ENCODE peak calls at places on chromosome 12, in five cellular contexts. One of them, this sample, is unnamed.

GRCh38 chr12:75981247-75981646 is 50.3 kb downstream of the PHLDA1 start:
- DNase-seq in epithelial cell of esophagus: no peak
- DNase-seq in activated B cell treated with CpG ODN at 0.5 μM for 24 hours: no peak
- DNase-seq in endothelial cell: no peak
- DNase-seq in stomach: no peak
- DNase-seq in this sample: no peak

GRCh38 chr12:64890873-64891468 is 66.5 kb downstream of the TBC1D30 start:
- DNase-seq in epithelial cell of esophagus: peak
- DNase-seq in activated B cell treated with CpG ODN at 0.5 μM for 24 hours: no peak
- DNase-seq in endothelial cell: no peak
- DNase-seq in stomach: no peak
- DNase-seq in this sample: peak

GRCh38 chr12:53427905-53428594 is 4.4 kb downstream of the AMHR2 start:
- DNase-seq in epithelial cell of esophagus: peak
- DNase-seq in activated B cell treated with CpG ODN at 0.5 μM for 24 hours: no peak
- DNase-seq in endothelial cell: no peak
- DNase-seq in stomach: no peak
- DNase-seq in this sample: no peak

GRCh38 chr12:4169522-4169921 is 104.0 kb upstream of the CCND2 start:
- DNase-seq in epithelial cell of esophagus: no peak
- DNase-seq in activated B cell treated with CpG ODN at 0.5 μM for 24 hours: no peak
- DNase-seq in endothelial cell: no peak
- DNase-seq in stomach: no peak
- DNase-seq in this sample: no peak

GRCh38 chr12:23376238-23376637 is 573.2 kb downstream of the SOX5 start:
- DNase-seq in epithelial cell of esophagus: peak
- DNase-seq in activated B cell treated with CpG ODN at 0.5 μM for 24 hours: no peak
- DNase-seq in endothelial cell: no peak
- DNase-seq in stomach: no peak
- DNase-seq in this sample: no peak

GRCh38 chr12:57522887-57523705 is 472 bp downstream of the MBD6 start:
- DNase-seq in epithelial cell of esophagus: peak
- DNase-seq in activated B cell treated with CpG ODN at 0.5 μM for 24 hours: no peak
- DNase-seq in endothelial cell: peak
- DNase-seq in stomach: peak
- DNase-seq in this sample: peak

GRCh38 chr12:16347391-16348298 is at the start of gene MGST1:
- DNase-seq in epithelial cell of esophagus: peak
- DNase-seq in activated B cell treated with CpG ODN at 0.5 μM for 24 hours: no peak
- DNase-seq in endothelial cell: peak
- DNase-seq in stomach: peak
- DNase-seq in this sample: peak

GRCh38 chr12:92431146-92431545 is 271.6 kb upstream of the PLEKHG7 start:
- DNase-seq in epithelial cell of esophagus: no peak
- DNase-seq in activated B cell treated with CpG ODN at 0.5 μM for 24 hours: peak
- DNase-seq in endothelial cell: no peak
- DNase-seq in stomach: no peak
- DNase-seq in this sample: no peak

GRCh38 chr12:88538250-88538649 is 42.0 kb downstream of the KITLG start:
- DNase-seq in epithelial cell of esophagus: no peak
- DNase-seq in activated B cell treated with CpG ODN at 0.5 μM for 24 hours: no peak
- DNase-seq in endothelial cell: no peak
- DNase-seq in stomach: no peak
- DNase-seq in this sample: no peak

GRCh38 chr12:123854918-123855317 is 92.8 kb downstream of the DNAH10 start:
- DNase-seq in epithelial cell of esophagus: no peak
- DNase-seq in activated B cell treated with CpG ODN at 0.5 μM for 24 hours: no peak
- DNase-seq in endothelial cell: no peak
- DNase-seq in stomach: no peak
- DNase-seq in this sample: no peak

GRCh38 chr12:94706250-94706661 is 55.9 kb upstream of the TMCC3 start:
- DNase-seq in epithelial cell of esophagus: peak
- DNase-seq in activated B cell treated with CpG ODN at 0.5 μM for 24 hours: no peak
- DNase-seq in endothelial cell: no peak
- DNase-seq in stomach: no peak
- DNase-seq in this sample: no peak

GRCh38 chr12:51122844-51123243 is 39.4 kb upstream of the CSRNP2 start:
- DNase-seq in epithelial cell of esophagus: peak
- DNase-seq in activated B cell treated with CpG ODN at 0.5 μM for 24 hours: no peak
- DNase-seq in endothelial cell: no peak
- DNase-seq in stomach: no peak
- DNase-seq in this sample: no peak

GRCh38 chr12:92445253-92446081 is 257.3 kb upstream of the PLEKHG7 start:
- DNase-seq in epithelial cell of esophagus: peak
- DNase-seq in activated B cell treated with CpG ODN at 0.5 μM for 24 hours: peak
- DNase-seq in endothelial cell: no peak
- DNase-seq in stomach: no peak
- DNase-seq in this sample: no peak

GRCh38 chr12:3697311-3697870 is 55.5 kb downstream of the CRACR2A start:
- DNase-seq in epithelial cell of esophagus: no peak
- DNase-seq in activated B cell treated with CpG ODN at 0.5 μM for 24 hours: no peak
- DNase-seq in endothelial cell: no peak
- DNase-seq in stomach: no peak
- DNase-seq in this sample: no peak

GRCh38 chr12:96858162-96858561 is 48.9 kb upstream of the NEDD1 start:
- DNase-seq in epithelial cell of esophagus: no peak
- DNase-seq in activated B cell treated with CpG ODN at 0.5 μM for 24 hours: no peak
- DNase-seq in endothelial cell: no peak
- DNase-seq in stomach: no peak
- DNase-seq in this sample: no peak

GRCh38 chr12:3882896-3883564 is 9.8 kb upstream of the PARP11 start:
- DNase-seq in epithelial cell of esophagus: peak
- DNase-seq in activated B cell treated with CpG ODN at 0.5 μM for 24 hours: no peak
- DNase-seq in endothelial cell: no peak
- DNase-seq in stomach: no peak
- DNase-seq in this sample: no peak

GRCh38 chr12:122847921-122848421 is 12.7 kb downstream of the HIP1R start:
- DNase-seq in epithelial cell of esophagus: no peak
- DNase-seq in activated B cell treated with CpG ODN at 0.5 μM for 24 hours: no peak
- DNase-seq in endothelial cell: no peak
- DNase-seq in stomach: no peak
- DNase-seq in this sample: no peak

GRCh38 chr12:30753233-30753632 is 1.5 kb downstream of the CAPRIN2 start:
- DNase-seq in epithelial cell of esophagus: peak
- DNase-seq in activated B cell treated with CpG ODN at 0.5 μM for 24 hours: no peak
- DNase-seq in endothelial cell: peak
- DNase-seq in stomach: no peak
- DNase-seq in this sample: peak

GRCh38 chr12:108285016-108285415 is 54.1 kb downstream of the CMKLR1 start:
- DNase-seq in epithelial cell of esophagus: no peak
- DNase-seq in activated B cell treated with CpG ODN at 0.5 μM for 24 hours: no peak
- DNase-seq in endothelial cell: no peak
- DNase-seq in stomach: no peak
- DNase-seq in this sample: no peak

GRCh38 chr12:53798575-53798974 is 46.8 kb upstream of the CISTR start:
- DNase-seq in epithelial cell of esophagus: no peak
- DNase-seq in activated B cell treated with CpG ODN at 0.5 μM for 24 hours: no peak
- DNase-seq in endothelial cell: no peak
- DNase-seq in stomach: no peak
- DNase-seq in this sample: no peak

GRCh38 chr12:49633703-49634311 is 10.4 kb downstream of the PRPF40B start:
- DNase-seq in epithelial cell of esophagus: no peak
- DNase-seq in activated B cell treated with CpG ODN at 0.5 μM for 24 hours: no peak
- DNase-seq in endothelial cell: no peak
- DNase-seq in stomach: no peak
- DNase-seq in this sample: no peak

GRCh38 chr12:115185529-115185928 is 501.6 kb upstream of the TBX3 start:
- DNase-seq in epithelial cell of esophagus: no peak
- DNase-seq in activated B cell treated with CpG ODN at 0.5 μM for 24 hours: no peak
- DNase-seq in endothelial cell: no peak
- DNase-seq in stomach: no peak
- DNase-seq in this sample: no peak

GRCh38 chr12:91381309-91381804 is 198.7 kb upstream of the DCN start:
- DNase-seq in epithelial cell of esophagus: peak
- DNase-seq in activated B cell treated with CpG ODN at 0.5 μM for 24 hours: no peak
- DNase-seq in endothelial cell: peak
- DNase-seq in stomach: peak
- DNase-seq in this sample: peak

GRCh38 chr12:122835693-122836026 is 403 bp downstream of the HIP1R start:
- DNase-seq in epithelial cell of esophagus: peak
- DNase-seq in activated B cell treated with CpG ODN at 0.5 μM for 24 hours: peak
- DNase-seq in endothelial cell: no peak
- DNase-seq in stomach: no peak
- DNase-seq in this sample: peak

GRCh38 chr12:15196678-15197267 is 24.4 kb downstream of the RERG start:
- DNase-seq in epithelial cell of esophagus: no peak
- DNase-seq in activated B cell treated with CpG ODN at 0.5 μM for 24 hours: no peak
- DNase-seq in endothelial cell: no peak
- DNase-seq in stomach: no peak
- DNase-seq in this sample: no peak

DNA sequence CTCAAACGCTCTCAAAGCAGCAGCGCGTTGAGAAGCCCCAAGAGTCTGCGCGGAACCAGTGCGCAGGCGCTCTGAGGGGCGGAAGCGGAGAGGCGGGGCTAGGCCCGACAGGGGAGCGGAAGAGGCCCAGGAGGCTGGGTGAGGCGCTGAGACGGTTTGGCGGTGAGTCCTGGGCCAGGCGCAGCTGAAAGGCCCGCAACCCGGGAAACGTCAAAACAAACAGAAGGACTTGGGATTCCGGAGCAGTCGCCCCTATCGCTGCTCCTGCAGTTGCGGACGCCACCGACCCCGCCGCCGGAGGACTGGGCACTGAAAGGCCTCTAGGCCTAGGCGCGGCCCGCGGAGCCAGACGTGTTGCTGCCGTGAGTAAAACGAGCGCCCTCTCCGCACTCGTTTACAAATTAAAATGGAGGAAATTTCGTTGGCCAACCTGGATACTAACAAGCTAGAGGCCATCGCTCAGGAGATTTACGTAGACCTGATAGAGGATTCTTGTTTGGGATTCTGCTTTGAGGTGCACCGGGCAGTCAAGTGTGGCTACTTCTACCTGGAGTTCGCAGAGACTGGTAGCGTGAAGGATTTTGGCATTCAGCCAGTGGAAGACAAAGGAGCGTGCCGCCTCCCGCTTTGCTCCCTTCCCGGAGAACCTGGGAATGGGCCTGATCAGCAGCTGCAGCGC is at the start of gene ATXN7L3B:
- DNase-seq in epithelial cell of esophagus: peak
- DNase-seq in activated B cell treated with CpG ODN at 0.5 μM for 24 hours: peak
- DNase-seq in endothelial cell: peak
- DNase-seq in stomach: peak
- DNase-seq in this sample: peak
- TF ChIP-seq CTCF in epithelial cell of esophagus: peak
- TF ChIP-seq CTCF in activated B cell treated with CpG ODN at 0.5 μM for 24 hours: no peak
- TF ChIP-seq CTCF in endothelial cell: no peak
- TF ChIP-seq CTCF in stomach: no peak
- TF ChIP-seq CTCF in this sample: no peak

DNA sequence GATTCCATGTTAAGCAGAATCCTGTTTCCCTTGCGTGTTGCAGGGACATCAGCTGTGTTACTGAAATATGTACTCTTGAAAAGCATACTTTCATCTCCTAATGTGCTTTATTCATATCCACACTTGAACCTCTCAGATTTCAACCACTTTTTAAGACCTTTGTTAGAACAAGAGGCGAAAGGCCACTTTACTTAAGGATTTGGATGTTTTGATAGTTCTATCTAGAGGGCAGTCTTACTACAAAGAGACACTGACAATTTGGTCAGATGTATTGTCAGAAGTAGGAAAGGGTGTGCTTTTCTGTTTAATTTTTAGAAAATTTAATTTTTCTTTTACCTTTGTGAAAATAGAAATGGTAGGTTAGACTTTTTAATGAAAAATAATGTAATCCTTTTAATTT is 267.9 kb downstream of the TMTC2 start:
- DNase-seq in epithelial cell of esophagus: no peak
- DNase-seq in activated B cell treated with CpG ODN at 0.5 μM for 24 hours: no peak
- DNase-seq in endothelial cell: no peak
- DNase-seq in stomach: no peak
- DNase-seq in this sample: no peak
- TF ChIP-seq CTCF in epithelial cell of esophagus: no peak
- TF ChIP-seq CTCF in activated B cell treated with CpG ODN at 0.5 μM for 24 hours: no peak
- TF ChIP-seq CTCF in endothelial cell: no peak
- TF ChIP-seq CTCF in stomach: no peak
- TF ChIP-seq CTCF in this sample: no peak

GRCh38 chr12:25959069-25959961 is 833 bp downstream of the RASSF8 start:
- DNase-seq in epithelial cell of esophagus: peak
- DNase-seq in activated B cell treated with CpG ODN at 0.5 μM for 24 hours: no peak
- DNase-seq in endothelial cell: peak
- DNase-seq in stomach: peak
- DNase-seq in this sample: peak
- TF ChIP-seq CTCF in epithelial cell of esophagus: peak
- TF ChIP-seq CTCF in activated B cell treated with CpG ODN at 0.5 μM for 24 hours: no peak
- TF ChIP-seq CTCF in endothelial cell: no peak
- TF ChIP-seq CTCF in stomach: no peak
- TF ChIP-seq CTCF in this sample: no peak

DNA sequence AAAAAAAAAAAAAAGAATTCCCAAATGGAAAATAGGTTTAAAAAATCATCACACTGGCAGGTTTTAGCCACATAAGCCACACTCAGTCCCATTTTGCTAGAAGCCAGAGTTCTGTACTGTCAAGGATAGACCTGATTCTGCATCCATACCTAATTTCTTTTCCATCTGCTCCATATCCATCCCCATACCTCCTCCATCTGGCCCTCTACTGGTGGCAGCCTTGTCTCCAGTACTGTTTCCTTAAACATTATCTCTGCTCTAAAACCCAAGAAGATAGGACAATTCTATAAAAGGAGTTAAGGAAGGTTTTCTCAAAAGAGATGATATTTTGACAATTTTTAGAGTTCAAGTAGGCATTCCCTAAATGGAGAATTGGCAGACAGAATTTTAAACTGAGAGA is 26.0 kb upstream of the RXYLT1 start:
- DNase-seq in epithelial cell of esophagus: no peak
- DNase-seq in activated B cell treated with CpG ODN at 0.5 μM for 24 hours: no peak
- DNase-seq in endothelial cell: no peak
- DNase-seq in stomach: no peak
- DNase-seq in this sample: no peak
- TF ChIP-seq CTCF in epithelial cell of esophagus: peak
- TF ChIP-seq CTCF in activated B cell treated with CpG ODN at 0.5 μM for 24 hours: no peak
- TF ChIP-seq CTCF in endothelial cell: no peak
- TF ChIP-seq CTCF in stomach: no peak
- TF ChIP-seq CTCF in this sample: no peak

This sample was measured in nephron progenitor cell.